ENCODE peak calls at places on chromosomes 3 and 15, in five cellular contexts. J is activated CD4-positive, alpha-beta T cell treated with anti-CD3 and anti-CD28 coated beads for 4 hours; S is stimulated activated naive CD4-positive, alpha-beta T cell; L is right lobe of liver; T is immature natural killer cell. C is an unnamed sample.

GRCh38 chr3:129604942-129605592 is 1.4 kb downstream of the PLXND1 start:
- DNase-seq in L (no peak), J (peak), S (no peak), T (peak), C (no peak)

GRCh38 chr3:42849017-42849416 is 26.7 kb downstream of the CYP8B1 start:
- DNase-seq in S (no peak), L (no peak), T (no peak), J (no peak), C (no peak)

GRCh38 chr3:79052054-79052681 is 715.6 kb downstream of the ROBO1 start:
- DNase-seq in T (no peak), S (no peak), L (no peak), J (no peak), C (no peak)

GRCh38 chr15:81785679-81786078 is 260.1 kb downstream of the MEX3B start:
- DNase-seq in L (no peak), J (no peak), T (no peak), S (no peak), C (no peak)

GRCh38 chr3:116238863-116239262 is 206.4 kb downstream of the LSAMP start:
- DNase-seq in L (no peak), T (no peak), J (no peak), S (no peak), C (no peak)

GRCh38 chr3:127195417-127195816 is 2.5 kb downstream of the PRR23E start:
- DNase-seq in J (no peak), S (no peak), L (no peak), T (no peak), C (no peak)

GRCh38 chr15:48177383-48177874 is 666 bp downstream of the MYEF2 start:
- DNase-seq in L (no peak), T (peak), S (peak), J (no peak), C (no peak)

GRCh38 chr15:82165948-82166376 is 96.6 kb downstream of the EFL1 start:
- DNase-seq in S (no peak), L (no peak), J (no peak), T (no peak), C (no peak)

GRCh38 chr15:38886315-38887163 is 321.9 kb upstream of the RASGRP1 start:
- DNase-seq in T (no peak), L (no peak), J (no peak), S (no peak), C (no peak)

GRCh38 chr3:179652467-179653105 is at the start of gene USP13:
- DNase-seq in L (peak), J (peak), S (peak), T (peak), C (peak)

GRCh38 chr15:66659384-66659783 is 42.7 kb upstream of the SMAD6 start:
- DNase-seq in S (no peak), T (no peak), J (no peak), L (no peak), C (no peak)

GRCh38 chr3:48285132-48285531 is 44.2 kb downstream of the ZNF589 start:
- DNase-seq in J (no peak), S (no peak), T (no peak), L (no peak), C (no peak)

GRCh38 chr15:41811432-41812195 is 16.3 kb upstream of the JMJD7 start:
- DNase-seq in L (peak), T (peak), J (peak), S (peak), C (peak)

GRCh38 chr3:45186871-45187270 is 39.2 kb downstream of the TMEM158 start:
- DNase-seq in T (no peak), S (no peak), J (no peak), L (no peak), C (no peak)

GRCh38 chr15:58136731-58137130 is 1.4 kb upstream of the AQP9 start:
- DNase-seq in S (no peak), J (no peak), L (no peak), T (no peak), C (no peak)

GRCh38 chr15:27869697-27870281 is 229.3 kb downstream of the OCA2 start:
- DNase-seq in L (no peak), S (no peak), T (no peak), J (no peak), C (no peak)

GRCh38 chr3:52372822-52373504 is 56.8 kb downstream of the DNAH1 start:
- DNase-seq in S (peak), T (peak), J (peak), L (no peak), C (no peak)

GRCh38 chr15:47186071-47186470 is 531.2 kb upstream of the SEMA6D start:
- DNase-seq in S (no peak), L (no peak), J (no peak), T (no peak), C (no peak)

GRCh38 chr3:80676869-80677268 is 909.1 kb upstream of the ROBO1 start:
- DNase-seq in S (no peak), T (no peak), J (no peak), L (no peak), C (no peak)

GRCh38 chr3:55485208-55485791 is 1.8 kb downstream of the WNT5A start:
- DNase-seq in S (no peak), T (no peak), L (peak), J (no peak), C (no peak)

GRCh38 chr3:16883057-16883725 is 1.6 kb upstream of the PLCL2 start:
- DNase-seq in T (no peak), S (no peak), L (no peak), J (no peak), C (no peak)

GRCh38 chr3:140467104-140467577 is 210.7 kb upstream of the TRIM42 start:
- DNase-seq in S (no peak), L (no peak), J (no peak), T (no peak), C (no peak)

GRCh38 chr3:23712095-23712494 is 93.7 kb upstream of the UBE2E1 start:
- DNase-seq in S (no peak), L (no peak), T (no peak), J (no peak), C (no peak)

C was measured in effector CD8-positive, alpha-beta T cell.